ENCODE peak calls at places on chromosomes 12 and 14, in four cellular contexts. One of them, this sample, is unnamed.

GRCh38 chr12:15698377-15698867 is 90.8 kb downstream of the EPS8 start:
- DNase-seq in WTC11: no peak
- DNase-seq in K562: no peak
- DNase-seq in GM12878: no peak
- DNase-seq in this sample: no peak

GRCh38 chr14:42163136-42163535 is 556.5 kb downstream of the LRFN5 start:
- DNase-seq in WTC11: no peak
- DNase-seq in K562: no peak
- DNase-seq in GM12878: no peak
- DNase-seq in this sample: no peak

GRCh38 chr12:87185367-87185766 is 843.8 kb downstream of the C12orf50 start:
- DNase-seq in WTC11: no peak
- DNase-seq in K562: no peak
- DNase-seq in GM12878: no peak
- DNase-seq in this sample: no peak

GRCh38 chr14:23895480-23895879 is 58.1 kb upstream of the DHRS4 start:
- DNase-seq in WTC11: no peak
- DNase-seq in K562: no peak
- DNase-seq in GM12878: no peak
- DNase-seq in this sample: peak

GRCh38 chr12:53221203-53222076 is 10.6 kb downstream of the RARG start:
- DNase-seq in WTC11: peak
- DNase-seq in K562: peak
- DNase-seq in GM12878: no peak
- DNase-seq in this sample: peak

GRCh38 chr14:70097576-70098256 is 91.0 kb downstream of the SLC8A3 start:
- DNase-seq in WTC11: no peak
- DNase-seq in K562: no peak
- DNase-seq in GM12878: no peak
- DNase-seq in this sample: no peak

GRCh38 chr12:95396849-95397498 is 77.0 kb upstream of the METAP2 start:
- DNase-seq in WTC11: no peak
- DNase-seq in K562: no peak
- DNase-seq in GM12878: no peak
- DNase-seq in this sample: no peak

GRCh38 chr14:79293482-79293881 is 917.8 kb downstream of the DIO2 start:
- DNase-seq in WTC11: no peak
- DNase-seq in K562: no peak
- DNase-seq in GM12878: no peak
- DNase-seq in this sample: no peak

GRCh38 chr14:94494085-94494484 is 15.2 kb downstream of the SERPINA12 start:
- DNase-seq in WTC11: no peak
- DNase-seq in K562: no peak
- DNase-seq in GM12878: no peak
- DNase-seq in this sample: no peak

GRCh38 chr12:67663121-67663520 is 14.6 kb downstream of the DYRK2 start:
- DNase-seq in WTC11: no peak
- DNase-seq in K562: no peak
- DNase-seq in GM12878: no peak
- DNase-seq in this sample: no peak

GRCh38 chr14:94681300-94682060 is 69.3 kb downstream of the SERPINA3 start:
- DNase-seq in WTC11: peak
- DNase-seq in K562: peak
- DNase-seq in GM12878: no peak
- DNase-seq in this sample: peak

GRCh38 chr12:29634057-29634456 is 136.6 kb upstream of the OVCH1 start:
- DNase-seq in WTC11: no peak
- DNase-seq in K562: no peak
- DNase-seq in GM12878: no peak
- DNase-seq in this sample: no peak

GRCh38 chr14:69190191-69190590 is 1.1 kb upstream of the EXD2 start:
- DNase-seq in WTC11: no peak
- DNase-seq in K562: no peak
- DNase-seq in GM12878: no peak
- DNase-seq in this sample: no peak

GRCh38 chr14:103562135-103562384 is 397 bp downstream of the BAG5 start:
- DNase-seq in WTC11: no peak
- DNase-seq in K562: no peak
- DNase-seq in GM12878: no peak
- DNase-seq in this sample: no peak

GRCh38 chr12:89840162-89840922 is 131.7 kb upstream of the ATP2B1 start:
- DNase-seq in WTC11: no peak
- DNase-seq in K562: no peak
- DNase-seq in GM12878: no peak
- DNase-seq in this sample: no peak

GRCh38 chr12:94618995-94619695 is 31.2 kb downstream of the TMCC3 start:
- DNase-seq in WTC11: no peak
- DNase-seq in K562: no peak
- DNase-seq in GM12878: no peak
- DNase-seq in this sample: no peak

GRCh38 chr12:117027251-117028086 is 71.7 kb downstream of the TESC start:
- DNase-seq in WTC11: no peak
- DNase-seq in K562: no peak
- DNase-seq in GM12878: no peak
- DNase-seq in this sample: no peak

GRCh38 chr12:46915861-46916260 is 90.1 kb upstream of the SLC38A4 start:
- DNase-seq in WTC11: no peak
- DNase-seq in K562: no peak
- DNase-seq in GM12878: no peak
- DNase-seq in this sample: no peak

GRCh38 chr12:76646366-76646765 is 86.8 kb upstream of the OSBPL8 start:
- DNase-seq in WTC11: no peak
- DNase-seq in K562: no peak
- DNase-seq in GM12878: no peak
- DNase-seq in this sample: no peak

GRCh38 chr12:76143343-76144252 is 59.1 kb upstream of the NAP1L1 start:
- DNase-seq in WTC11: no peak
- DNase-seq in K562: no peak
- DNase-seq in GM12878: peak
- DNase-seq in this sample: no peak

GRCh38 chr12:57299514-57300016 is 48.6 kb upstream of the STAC3 start:
- DNase-seq in WTC11: no peak
- DNase-seq in K562: no peak
- DNase-seq in GM12878: no peak
- DNase-seq in this sample: no peak

DNA sequence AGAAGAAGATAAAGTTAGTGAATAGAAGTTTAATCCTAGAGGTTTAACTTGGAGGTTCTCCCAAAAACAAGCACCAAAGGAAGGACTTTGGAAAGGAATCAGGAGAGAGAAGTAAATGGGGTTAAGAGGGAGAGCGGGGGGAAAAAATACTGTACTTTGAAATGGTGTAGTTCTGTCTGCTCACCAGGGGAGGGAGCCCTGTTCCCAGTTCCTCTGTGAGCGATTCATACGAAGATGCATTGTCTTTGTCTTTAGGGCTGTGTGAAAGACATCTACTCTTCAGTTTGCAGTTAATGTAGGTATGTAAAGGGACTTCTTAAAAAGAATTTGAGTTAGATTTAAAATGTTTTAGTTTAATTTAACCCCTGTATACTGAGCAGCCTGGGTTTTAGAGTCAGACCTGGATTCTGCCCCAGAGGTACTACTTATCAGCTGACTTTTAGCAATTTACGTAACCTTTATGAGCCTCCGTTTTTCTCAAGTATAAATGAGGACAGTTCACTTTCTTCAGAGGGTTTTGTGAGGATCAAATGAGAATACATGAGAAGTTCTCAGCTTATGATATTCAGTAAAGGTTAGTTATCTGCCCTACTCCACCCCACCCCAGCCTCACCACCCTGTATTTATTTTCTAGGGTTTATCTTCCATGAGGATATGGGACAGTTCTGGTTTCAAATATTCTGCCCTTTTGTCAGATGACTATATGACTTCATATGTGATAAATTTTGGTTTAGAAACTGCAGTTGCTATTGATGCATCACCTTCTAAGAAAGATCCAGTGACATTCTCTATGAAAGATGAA is 82.6 kb upstream of the EVL start:
- DNase-seq in WTC11: peak
- DNase-seq in K562: peak
- DNase-seq in GM12878: peak
- DNase-seq in this sample: peak
- TF ChIP-seq USF1 in WTC11: no peak
- TF ChIP-seq USF1 in K562: no peak
- TF ChIP-seq USF1 in GM12878: no peak
- TF ChIP-seq USF1 in this sample: no peak

DNA sequence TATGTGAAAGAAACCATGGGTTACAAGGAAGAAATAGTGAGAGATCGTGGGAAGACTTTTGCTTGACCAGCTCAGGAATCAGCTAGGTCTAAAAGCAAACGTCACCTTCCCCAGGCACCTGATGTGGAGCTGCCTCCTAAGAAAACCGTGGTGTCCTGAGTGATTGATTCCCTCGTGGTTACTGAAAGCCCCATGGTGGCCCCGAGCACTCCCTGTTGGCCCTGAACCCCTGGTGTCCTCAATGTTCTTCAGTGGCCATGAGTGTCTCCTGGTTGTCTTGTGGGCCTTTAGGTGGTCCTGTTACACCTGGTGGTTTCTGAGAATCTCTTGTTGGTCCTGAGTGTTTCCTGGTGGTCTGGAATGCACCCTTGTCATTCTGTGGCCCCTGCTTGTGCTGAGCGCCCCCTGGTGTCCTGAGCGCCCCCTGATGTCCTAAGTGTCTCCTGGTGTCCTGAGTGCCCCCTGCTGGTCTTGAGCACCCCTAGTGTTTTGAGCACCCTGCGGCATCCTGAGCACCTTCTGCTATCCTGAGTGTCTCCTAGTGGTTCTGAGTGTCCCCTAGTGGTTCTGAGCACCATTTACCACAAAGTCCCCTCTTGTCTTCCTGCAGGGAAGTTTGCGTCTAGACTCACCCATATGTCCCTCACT is 518.7 kb downstream of the TMEM121 start:
- DNase-seq in WTC11: no peak
- DNase-seq in K562: peak
- DNase-seq in GM12878: no peak
- DNase-seq in this sample: peak
- TF ChIP-seq USF1 in WTC11: no peak
- TF ChIP-seq USF1 in K562: no peak
- TF ChIP-seq USF1 in GM12878: no peak
- TF ChIP-seq USF1 in this sample: no peak

GRCh38 chr12:50763637-50764115 is at the start of gene ATF1:
- DNase-seq in WTC11: peak
- DNase-seq in K562: peak
- DNase-seq in GM12878: peak
- DNase-seq in this sample: peak

GRCh38 chr12:50765325-50765911 is 1.5 kb downstream of the ATF1 start:
- DNase-seq in WTC11: peak
- DNase-seq in K562: peak
- DNase-seq in GM12878: no peak
- DNase-seq in this sample: peak

GRCh38 chr12:50764861-50765324 is 992 bp downstream of the ATF1 start:
- DNase-seq in WTC11: no peak
- DNase-seq in K562: no peak
- DNase-seq in GM12878: no peak
- DNase-seq in this sample: peak

DNA sequence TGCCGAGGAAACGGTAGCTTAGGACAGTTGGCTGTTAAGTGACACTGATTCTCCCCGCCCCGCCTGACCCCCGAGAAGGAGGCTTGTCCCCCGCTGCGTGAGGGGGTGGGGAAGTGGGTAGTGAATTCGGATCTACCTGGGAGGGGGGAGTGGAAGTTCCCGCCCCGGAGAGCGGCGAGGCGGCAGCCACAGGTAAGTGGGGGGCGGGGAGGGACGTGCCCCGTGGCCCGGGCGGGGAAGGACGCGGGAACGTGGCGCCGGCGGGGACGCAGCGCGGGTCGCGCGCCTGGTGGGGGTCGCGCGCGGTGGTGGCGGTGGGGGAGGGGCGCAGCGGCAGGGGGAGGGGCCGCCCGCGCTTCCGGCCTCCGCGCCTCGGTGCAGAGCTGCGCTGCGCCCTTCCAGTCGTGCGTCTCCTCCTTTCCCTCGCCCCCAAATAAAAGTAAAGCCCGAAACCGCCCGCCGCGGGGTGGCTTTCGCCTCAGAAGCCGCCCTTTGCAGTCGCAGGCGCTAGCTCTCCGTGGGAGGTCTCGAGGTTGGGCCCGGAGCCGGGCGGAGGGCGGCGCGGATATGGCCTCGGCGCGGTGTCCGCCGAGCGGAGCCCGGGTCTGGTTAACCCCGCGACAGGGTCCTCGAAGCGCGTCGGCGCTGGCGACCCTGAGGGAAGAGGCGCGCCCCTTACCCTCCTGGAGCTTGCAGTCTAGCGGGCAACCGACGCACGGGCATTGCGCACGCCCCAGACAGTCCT is 387 bp downstream of the ATF1 start:
- DNase-seq in WTC11: peak
- DNase-seq in K562: peak
- DNase-seq in GM12878: no peak
- DNase-seq in this sample: peak
- TF ChIP-seq USF1 in WTC11: no peak
- TF ChIP-seq USF1 in K562: no peak
- TF ChIP-seq USF1 in GM12878: no peak
- TF ChIP-seq USF1 in this sample: no peak

DNA sequence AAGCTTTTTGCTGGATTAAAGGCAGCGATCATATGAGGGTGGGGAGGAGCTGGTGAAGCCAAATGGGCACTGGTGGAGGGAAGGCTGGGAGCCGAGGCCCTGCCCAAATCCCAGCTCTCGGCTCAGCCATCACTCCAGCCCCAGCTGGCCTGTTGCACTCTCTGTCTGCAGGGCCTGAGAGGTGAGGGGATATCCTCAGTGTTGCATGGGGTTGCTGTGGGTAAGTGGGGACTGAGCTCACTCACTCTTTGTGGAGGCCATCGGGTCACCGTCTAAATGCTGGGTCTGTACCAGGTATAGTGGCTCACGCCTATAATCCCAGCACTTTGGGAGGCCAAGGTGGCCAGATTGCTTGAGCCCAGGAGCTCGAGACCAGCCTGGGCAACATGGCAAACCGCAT is 28.7 kb downstream of the CALM1 start:
- DNase-seq in WTC11: no peak
- DNase-seq in K562: no peak
- DNase-seq in GM12878: no peak
- DNase-seq in this sample: no peak
- TF ChIP-seq USF1 in WTC11: no peak
- TF ChIP-seq USF1 in K562: no peak
- TF ChIP-seq USF1 in GM12878: no peak
- TF ChIP-seq USF1 in this sample: no peak